ENCODE peak calls at places on chromosomes 12 and 14, in five cellular contexts. Y is GM23338, G is neural progenitor cell, W is body of pancreas, B is psoas muscle. J is an unnamed sample.

GRCh38 chr14:104601786-104602185 is 2.8 kb downstream of the TMEM179 start:
- DNase-seq in Y (no peak), G (no peak), W (peak), B (peak), J (no peak)

GRCh38 chr12:104752883-104753282 is 205.2 kb downstream of the SLC41A2 start:
- DNase-seq in Y (no peak), G (no peak), W (no peak), B (no peak), J (no peak)

GRCh38 chr12:110498984-110499706 is 2.8 kb downstream of the VPS29 start:
- DNase-seq in Y (no peak), G (no peak), W (no peak), B (no peak), J (peak)

GRCh38 chr12:131445184-131445974 is 265.5 kb upstream of the SFSWAP start:
- DNase-seq in Y (no peak), G (peak), W (no peak), B (no peak), J (no peak)

GRCh38 chr12:95118788-95119179 is 45.4 kb upstream of the NR2C1 start:
- DNase-seq in Y (peak), G (no peak), W (no peak), B (no peak), J (peak)

GRCh38 chr14:22095845-22096510 is 422.4 kb upstream of the OR4E1 start:
- DNase-seq in Y (no peak), G (no peak), W (no peak), B (no peak), J (no peak)

GRCh38 chr12:78793491-78793890 is 71.1 kb upstream of the SYT1 start:
- DNase-seq in Y (peak), G (no peak), W (no peak), B (no peak), J (peak)

GRCh38 chr14:101049511-101049910 is 146.0 kb upstream of the RTL1 start:
- DNase-seq in Y (no peak), G (no peak), W (no peak), B (peak), J (no peak)

DNA sequence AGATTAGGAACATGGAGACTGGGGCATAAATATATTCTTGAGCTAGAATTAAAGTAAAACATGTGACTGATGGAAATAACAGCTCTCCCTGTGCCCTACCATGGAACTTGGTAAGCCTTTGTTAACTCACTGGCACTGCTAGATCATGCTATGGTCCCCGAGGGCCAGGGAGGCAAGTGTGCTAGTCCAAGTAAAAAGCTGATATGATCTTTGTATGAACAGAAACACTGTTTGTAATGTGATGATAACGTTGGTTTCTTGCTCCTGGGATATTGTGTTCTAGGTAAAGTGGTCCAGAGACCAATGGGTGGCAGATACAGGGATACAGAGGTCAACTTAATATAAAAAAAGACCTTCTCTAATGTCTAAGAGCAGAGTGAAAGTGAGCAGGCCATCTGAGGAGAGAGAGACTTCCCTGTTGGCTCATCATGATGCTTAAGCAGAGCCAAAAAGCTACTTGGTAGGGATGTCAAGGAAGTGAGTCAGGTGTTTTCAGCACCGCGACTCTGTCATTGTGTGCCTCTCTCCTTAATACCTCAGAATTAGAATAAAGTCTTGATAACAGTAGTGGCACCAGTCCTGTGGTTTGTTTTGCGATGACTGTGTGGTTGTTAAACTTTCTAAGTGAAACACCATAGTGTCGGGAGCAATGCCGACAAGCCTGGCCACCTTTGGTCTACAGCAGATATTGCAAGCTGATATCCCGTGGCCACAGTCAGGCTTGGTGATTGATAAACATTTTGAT is 27.7 kb downstream of the BICD1 start:
- DNase-seq in Y (peak), G (no peak), W (no peak), B (no peak), J (peak)
- TF ChIP-seq CTCF in Y (peak), G (no peak), W (no peak), B (no peak), J (peak)

DNA sequence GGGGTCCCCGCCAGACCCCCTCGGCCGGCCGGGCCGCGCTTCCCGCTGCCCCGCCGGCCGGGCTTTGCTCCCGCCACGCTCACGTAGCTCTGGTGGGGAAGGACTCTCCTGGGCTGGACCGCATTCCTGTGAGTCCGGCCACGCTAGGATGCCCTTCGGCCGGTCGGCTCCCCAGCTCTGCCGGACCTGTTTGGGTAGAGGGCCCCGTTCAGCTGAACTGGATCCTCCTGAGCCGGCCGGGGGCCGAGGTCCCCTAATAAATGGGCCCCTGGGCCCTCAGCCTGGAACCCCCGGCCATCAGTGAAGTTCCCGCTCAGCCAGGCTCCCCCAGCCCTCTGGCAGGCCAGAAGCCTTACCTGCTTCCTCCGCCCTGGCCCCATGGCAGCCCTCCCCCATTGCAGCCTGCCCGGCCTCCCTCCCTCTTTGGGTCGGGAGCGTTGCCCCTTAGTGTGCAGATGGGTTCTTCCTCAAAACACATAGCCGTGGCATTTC is 593 bp downstream of the UNC119B start:
- DNase-seq in Y (peak), G (peak), W (peak), B (no peak), J (no peak)
- H3K4me3 ChIP-seq in Y (peak), G (peak), W (peak), B (peak), J (peak)

DNA sequence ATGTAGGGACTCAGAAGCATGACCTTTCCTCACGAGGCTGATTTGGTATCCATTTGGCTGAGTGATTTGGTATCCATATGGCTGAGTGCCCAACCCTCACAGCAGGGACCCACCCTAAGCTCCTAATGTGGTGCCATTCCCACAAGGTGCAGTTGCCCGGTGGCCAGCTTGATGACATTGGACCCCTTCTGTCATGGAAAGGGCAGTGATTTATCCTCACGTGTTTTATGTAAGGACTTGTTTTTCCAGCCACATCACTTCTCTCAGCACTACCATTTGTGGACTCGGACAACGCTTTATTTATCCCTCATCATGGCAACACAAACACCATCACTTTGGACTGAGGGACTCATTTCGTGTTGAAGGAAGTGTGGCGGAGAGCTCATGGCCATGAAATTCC is 8.5 kb upstream of the CDC42BPB start:
- DNase-seq in Y (no peak), G (no peak), W (no peak), B (no peak), J (no peak)
- TF ChIP-seq CTCF in Y (no peak), G (no peak), W (no peak), B (no peak), J (no peak)

GRCh38 chr12:57620936-57621496 is 9.8 kb downstream of the ARHGEF25 start:
- DNase-seq in Y (peak), G (peak), W (no peak), B (peak), J (no peak)

GRCh38 chr12:57623385-57623784 is 9.6 kb downstream of the B4GALNT1 start:
- DNase-seq in Y (no peak), G (no peak), W (no peak), B (no peak), J (no peak)

GRCh38 chr12:57620245-57620935 is 9.2 kb downstream of the ARHGEF25 start:
- DNase-seq in Y (no peak), G (no peak), W (no peak), B (no peak), J (no peak)

GRCh38 chr12:57622293-57623245 is 10.4 kb downstream of the B4GALNT1 start:
- DNase-seq in Y (no peak), G (no peak), W (no peak), B (no peak), J (no peak)

DNA sequence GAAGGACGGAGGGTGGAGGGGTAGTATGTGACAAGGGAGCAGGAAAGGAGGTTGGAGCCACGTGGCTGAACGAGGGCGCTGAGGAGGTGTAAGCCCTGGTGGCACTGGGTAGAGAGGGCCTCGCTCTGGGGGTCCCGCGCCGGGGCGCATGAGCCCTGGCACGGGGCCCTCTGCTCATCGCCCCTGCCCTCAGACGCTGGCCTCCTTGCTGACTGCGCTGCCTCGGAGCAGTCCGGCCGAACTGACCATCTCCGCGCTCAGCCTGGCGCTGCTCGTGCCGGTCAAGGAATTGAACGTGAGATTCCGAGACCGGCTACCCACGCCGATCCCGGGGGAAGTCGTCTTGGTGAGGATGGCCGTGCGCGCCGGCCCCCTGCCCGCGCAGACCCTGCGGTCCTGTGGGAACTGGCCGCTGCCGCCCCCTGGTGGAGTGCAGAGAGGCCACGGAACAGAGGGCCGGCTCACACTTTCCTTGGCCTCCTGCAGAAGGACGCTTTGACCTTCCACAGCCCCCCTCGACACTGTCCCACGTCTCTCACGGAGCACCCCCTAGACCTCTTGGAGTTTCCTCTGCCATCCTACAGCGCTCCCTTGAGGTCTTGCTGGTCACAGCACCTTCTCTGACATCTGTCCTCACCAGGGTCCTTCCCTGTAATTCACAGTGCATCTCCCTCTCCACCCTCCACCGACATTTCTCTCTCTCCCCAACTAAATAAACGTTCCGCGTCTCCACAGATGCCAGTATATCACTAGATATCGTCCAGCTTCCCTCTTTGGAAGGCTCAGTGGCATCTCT is 10.5 kb downstream of the ARHGEF25 start:
- DNase-seq in Y (peak), G (peak), W (peak), B (peak), J (peak)
- H3K4me3 ChIP-seq in Y (peak), G (peak), W (no peak), B (peak), J (peak)

GRCh38 chr14:23631702-23632460 is 4.3 kb upstream of the DHRS2 start:
- DNase-seq in Y (peak), G (peak), W (peak), B (peak), J (peak)
- TF ChIP-seq CTCF in Y (peak), G (peak), W (peak), B (peak), J (peak)

DNA sequence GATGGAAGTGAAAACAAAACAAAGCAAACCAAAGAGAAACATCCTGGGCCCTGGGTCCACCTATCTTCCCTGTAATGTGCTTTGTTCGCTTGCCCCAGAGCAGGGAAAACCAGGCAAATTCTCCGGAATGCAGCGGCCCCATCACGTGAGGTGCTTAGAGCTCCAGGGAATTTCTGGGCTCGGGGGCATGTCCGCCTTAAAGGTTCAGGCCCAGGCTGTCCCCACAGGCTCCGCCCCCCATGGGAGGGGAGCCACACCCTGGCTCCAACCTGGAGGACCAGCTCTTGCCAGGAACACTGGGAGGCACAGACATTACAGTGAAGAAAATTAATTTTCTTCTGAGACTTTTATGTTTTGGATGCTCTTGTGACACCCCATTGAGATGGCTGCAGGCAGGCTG is 69.9 kb downstream of the RBM19 start:
- DNase-seq in Y (peak), G (peak), W (no peak), B (no peak), J (no peak)
- H3K4me3 ChIP-seq in Y (no peak), G (no peak), W (no peak), B (no peak), J (no peak)

GRCh38 chr12:71551529-71551928 is 111.9 kb downstream of the LGR5 start:
- DNase-seq in Y (peak), G (peak), W (no peak), B (no peak), J (peak)
- TF ChIP-seq CTCF in Y (peak), G (peak), W (no peak), B (peak), J (peak)

GRCh38 chr12:97464241-97465011 is 1.8 kb downstream of the RMST start:
- DNase-seq in Y (peak), G (peak), W (no peak), B (no peak), J (no peak)

GRCh38 chr12:97465012-97465345 is 2.4 kb downstream of the RMST start:
- DNase-seq in Y (peak), G (peak), W (no peak), B (no peak), J (no peak)
- H3K4me3 ChIP-seq in Y (peak), G (peak), W (no peak), B (peak), J (no peak)

DNA sequence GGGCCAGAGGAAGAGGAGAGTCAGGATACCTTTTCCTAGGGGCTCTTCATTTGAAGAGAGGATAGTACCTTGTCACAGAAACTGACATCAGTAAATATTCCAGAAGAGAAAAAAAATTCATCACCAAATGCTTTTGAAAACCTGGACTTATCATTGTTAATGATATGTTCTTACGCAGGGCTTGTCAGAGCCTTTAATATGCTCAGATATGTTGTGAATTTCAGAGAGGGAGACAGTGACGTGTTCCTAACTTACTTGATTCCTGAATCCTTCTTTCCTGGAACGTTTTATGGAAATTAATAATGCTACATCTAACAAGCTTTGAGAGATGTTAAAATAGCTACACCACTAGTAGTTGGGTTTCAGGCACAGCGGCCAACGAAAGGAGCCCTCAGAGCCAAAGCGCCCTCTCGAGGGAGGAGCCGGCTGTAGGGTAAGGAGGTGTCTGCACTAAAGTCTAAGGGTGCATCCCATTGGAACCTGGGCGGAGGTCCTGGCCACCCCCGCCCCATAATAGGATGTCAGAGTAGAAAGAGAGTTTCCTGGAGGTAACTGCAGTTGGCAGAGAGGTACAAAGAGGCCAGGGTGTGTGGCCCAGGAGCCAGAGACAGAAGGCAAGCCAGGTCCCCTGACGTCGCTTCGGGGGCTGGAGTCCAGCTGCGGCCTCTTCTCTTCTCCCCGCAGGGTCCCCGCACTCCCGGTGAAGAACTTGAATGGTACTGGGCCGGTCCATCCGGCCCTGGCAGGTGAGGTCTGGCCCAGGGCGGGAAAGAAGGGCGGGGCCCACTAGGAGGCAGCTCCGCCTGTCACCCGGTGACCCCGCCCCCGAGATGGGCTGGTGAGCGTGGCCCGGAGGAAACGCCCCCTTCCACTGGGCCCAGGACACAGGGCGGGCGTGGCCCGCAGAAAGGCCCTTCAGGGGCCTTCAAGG is 36.2 kb downstream of the DTX1 start:
- DNase-seq in Y (peak), G (peak), W (peak), B (peak), J (peak)
- TF ChIP-seq CTCF in Y (peak), G (peak), W (no peak), B (no peak), J (peak)